ENCODE peak calls at places on chromosomes 12 and 14, in four cellular contexts. R is psoas muscle, L is endothelial cell, O is astrocyte of the spinal cord. C is an unnamed sample.

GRCh38 chr14:83316356-83316755 is 1782.7 kb upstream of the SEL1L start:
- DNase-seq in O (no peak), L (no peak), R (no peak), C (no peak)

GRCh38 chr14:100299238-100299560 is 7.0 kb downstream of the SLC25A29 start:
- DNase-seq in R (peak; percentile 38), O (no peak), L (no peak), C (no peak)

GRCh38 chr12:72295744-72296143 is 23.6 kb downstream of the TRHDE start:
- DNase-seq in R (no peak), L (no peak), O (peak; percentile 76), C (peak; percentile 47)

GRCh38 chr12:70449074-70449757 is 83.1 kb downstream of the KCNMB4 start:
- DNase-seq in O (no peak), R (no peak), L (no peak), C (no peak)

GRCh38 chr12:10636611-10637010 is 23.2 kb upstream of the MAGOHB start:
- DNase-seq in L (no peak), R (no peak), O (no peak), C (no peak)

GRCh38 chr14:54356172-54356571 is 40.6 kb upstream of the CDKN3 start:
- DNase-seq in O (peak; percentile 65), L (no peak), R (no peak), C (peak; percentile 57)

GRCh38 chr14:65164068-65164824 is 61.9 kb upstream of the MAX start:
- DNase-seq in R (no peak), L (peak; percentile 46), O (peak; percentile 64), C (peak; percentile 75)

GRCh38 chr12:39372929-39373328 is 70.0 kb downstream of the KIF21A start:
- DNase-seq in O (peak; percentile 9), L (no peak), R (no peak), C (no peak)

GRCh38 chr12:57058454-57058853 is 8.5 kb upstream of the MYO1A start:
- DNase-seq in L (no peak), O (no peak), R (no peak), C (no peak)

GRCh38 chr14:77248666-77249065 is 22.3 kb downstream of the NGB start:
- DNase-seq in R (peak; percentile 19), L (no peak), O (no peak), C (no peak)

GRCh38 chr12:1836854-1837411 is 16.6 kb downstream of the LRTM2 start:
- DNase-seq in L (no peak), R (no peak), O (no peak), C (peak; percentile 24)

GRCh38 chr14:77498120-77498979 is at the start of gene ISM2:
- DNase-seq in O (no peak), L (peak; percentile 48), R (no peak), C (peak; percentile 42)

DNA sequence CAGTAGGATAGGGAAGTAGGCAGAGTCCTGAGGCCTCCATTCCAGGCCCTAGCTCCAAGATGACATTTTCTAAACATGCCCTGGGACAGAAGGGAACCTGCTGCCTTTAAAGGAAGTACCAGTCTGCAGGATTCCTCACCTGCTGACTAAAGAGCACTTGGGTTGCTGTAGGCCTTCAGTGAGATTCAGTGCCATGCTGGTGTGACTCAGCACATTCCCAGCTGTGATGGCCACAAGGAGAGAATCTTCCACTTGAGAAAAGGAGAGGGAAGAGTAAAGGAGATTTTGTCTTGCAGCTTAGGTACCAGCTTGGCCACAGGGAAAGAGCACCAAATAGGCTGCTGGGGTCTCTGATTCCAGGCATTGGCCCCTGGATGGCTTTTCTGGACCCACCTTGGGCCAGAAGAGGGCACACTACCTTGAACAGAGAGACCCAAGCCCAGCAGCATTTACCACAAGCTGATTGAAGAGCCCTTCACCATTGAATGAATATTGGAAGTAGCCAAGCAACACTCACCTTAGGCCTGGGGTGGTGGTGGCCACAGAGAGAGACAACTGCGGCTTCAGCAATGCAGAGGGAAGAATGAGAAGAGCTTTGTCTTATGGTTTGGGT is 498.3 kb downstream of the KCNH5 start:
- DNase-seq in L (no peak), O (no peak), R (no peak), C (no peak)
- TF ChIP-seq CTCF in L (no peak), O (no peak), R (no peak), C (no peak)

DNA sequence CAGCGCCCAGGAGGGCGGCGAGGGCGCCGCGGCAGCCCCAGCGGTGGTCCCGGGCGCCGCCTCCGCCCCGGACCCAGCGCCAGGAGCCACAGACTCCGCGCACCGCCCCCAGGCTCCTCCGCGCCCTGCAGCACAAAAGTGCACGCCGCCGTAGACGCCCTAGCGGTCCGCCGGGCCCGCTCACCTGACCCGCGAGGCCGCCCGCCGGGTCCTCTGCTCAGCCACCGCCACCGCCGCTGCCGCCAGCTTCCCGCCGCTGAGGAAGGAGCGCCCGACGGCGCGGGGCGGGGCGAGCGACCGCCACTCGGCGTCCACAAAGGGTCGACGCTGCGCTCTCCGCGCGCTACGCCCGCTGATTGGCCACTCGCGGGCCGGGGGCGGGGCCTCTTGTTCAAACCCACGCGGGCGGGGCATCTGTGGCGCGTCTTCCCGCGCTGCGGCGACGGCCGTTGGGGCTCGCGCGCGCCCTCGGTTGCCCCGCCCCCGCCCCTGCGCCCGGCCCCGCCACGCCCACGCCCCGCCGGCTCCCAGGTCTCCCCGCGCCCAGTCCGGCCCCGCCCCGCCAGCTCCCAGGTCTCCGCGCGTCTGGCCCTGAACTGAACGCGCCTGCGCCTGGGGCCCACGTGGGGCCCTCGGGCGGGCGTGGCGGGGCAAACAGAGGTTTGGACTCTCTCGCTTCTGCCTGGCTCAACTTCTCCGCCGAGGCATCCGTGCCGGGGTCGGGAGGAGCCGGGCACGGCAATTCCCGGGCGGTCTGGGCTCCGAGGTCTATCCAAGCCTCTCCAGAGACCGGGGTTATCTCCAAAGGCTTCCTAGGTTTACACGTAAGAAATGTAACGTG is at the start of gene CDCA4:
- DNase-seq in O (peak; percentile 97), L (peak; percentile 99), R (peak; percentile 98), C (peak; percentile 96)
- TF ChIP-seq CTCF in O (no peak), L (peak; percentile 9), R (no peak), C (no peak)

GRCh38 chr12:98572010-98572409 is 21.5 kb upstream of the SLC25A3 start:
- DNase-seq in R (no peak), L (no peak), O (no peak), C (no peak)
- TF ChIP-seq CTCF in R (no peak), L (peak; percentile 21), O (peak; percentile 41), C (peak; percentile 58)

GRCh38 chr14:25516838-25517237 is 466.9 kb upstream of the STXBP6 start:
- DNase-seq in L (no peak), R (no peak), O (no peak), C (no peak)
- TF ChIP-seq CTCF in L (no peak), R (no peak), O (no peak), C (no peak)

GRCh38 chr12:54012631-54013398 is 4.0 kb downstream of the HOXC8 start:
- DNase-seq in R (peak; percentile 38), L (no peak), O (no peak), C (no peak)
- TF ChIP-seq CTCF in R (no peak), L (no peak), O (no peak), C (no peak)

DNA sequence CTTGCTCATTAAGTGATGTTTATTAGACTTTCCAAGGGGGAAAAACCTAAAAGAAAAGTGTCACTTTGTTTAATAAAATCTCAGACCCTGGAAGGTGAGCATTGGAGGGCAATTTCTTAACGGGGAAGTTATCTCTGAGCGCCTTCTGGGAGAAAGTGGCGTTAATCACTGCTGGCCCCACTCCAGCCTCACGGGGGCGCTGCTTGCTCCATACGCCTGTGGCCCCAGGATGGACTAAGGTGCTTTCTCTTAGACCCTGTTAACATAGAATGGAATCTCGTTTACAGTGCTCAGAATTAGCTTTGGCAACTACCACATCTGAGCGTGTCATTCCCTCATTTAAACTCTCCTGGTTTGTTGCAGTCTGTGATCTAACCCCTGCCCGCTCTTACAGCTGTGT is 16.4 kb upstream of the PRIMA1 start:
- DNase-seq in L (no peak), R (no peak), O (no peak), C (no peak)
- TF ChIP-seq CTCF in L (peak; percentile 32), R (no peak), O (no peak), C (no peak)

C was measured in choroid plexus epithelial cell.